ENCODE peak calls at places on chromosomes 3 and 15, in seven cellular contexts. Y is pons; P is progenitor cell of endocrine pancreas; G is epithelial cell of esophagus; M is nucleus accumbens; K is stimulated activated CD4-positive, alpha-beta T cell treated with anti-CD3 and anti-CD28 coated beads, Interleukin-15, amount 100 ng/mL, for 48 hours; W is SK-N-DZ. Z is an unnamed sample.

GRCh38 chr3:133362539-133362938 is 37.3 kb upstream of the BFSP2 start:
- DNase-seq in G (no peak), P (no peak), W (no peak), K (no peak), M (no peak), Y (no peak), Z (no peak)

GRCh38 chr15:56241374-56242085 is 2.1 kb downstream of the RFX7 start:
- DNase-seq in K (no peak), W (no peak), G (no peak), M (no peak), Y (peak; percentile 20), P (no peak), Z (no peak)

GRCh38 chr3:61687663-61688306 is 126.4 kb downstream of the PTPRG start:
- DNase-seq in K (no peak), M (no peak), G (no peak), P (no peak), Y (no peak), W (no peak), Z (no peak)

GRCh38 chr3:72848703-72849081 is 447 bp upstream of the SHQ1 start:
- DNase-seq in K (no peak), W (peak; percentile 9), M (no peak), G (no peak), Y (no peak), P (no peak), Z (no peak)

GRCh38 chr3:186340211-186340610 is 21.8 kb downstream of the DGKG start:
- DNase-seq in W (no peak), M (no peak), Y (no peak), G (peak; percentile 42), P (no peak), K (no peak), Z (no peak)

GRCh38 chr3:50316657-50317242 is 5.8 kb downstream of the HYAL2 start:
- DNase-seq in P (no peak), G (peak; percentile 99), K (no peak), W (no peak), M (no peak), Y (no peak), Z (no peak)

GRCh38 chr3:162770556-162770955 is 1273.9 kb downstream of the OTOL1 start:
- DNase-seq in M (no peak), W (no peak), K (no peak), G (no peak), P (no peak), Y (no peak), Z (no peak)

GRCh38 chr3:140931016-140931454 is 10.6 kb upstream of the SLC25A36 start:
- DNase-seq in W (no peak), G (no peak), M (no peak), P (no peak), Y (no peak), K (no peak), Z (no peak)

GRCh38 chr3:143559291-143559690 is 289.0 kb downstream of the SLC9A9 start:
- DNase-seq in G (no peak), K (no peak), M (no peak), Y (no peak), W (no peak), P (no peak), Z (no peak)

GRCh38 chr3:143814358-143814968 is 33.8 kb downstream of the SLC9A9 start:
- DNase-seq in W (no peak), M (no peak), P (no peak), G (no peak), Y (no peak), K (no peak), Z (no peak)